ENCODE peak calls at places on chromosome 14, in ten cellular contexts. T, L, Y, C, P, Q, X, S, E and H are unnamed samples.

GRCh38 chr14:92945544-92945943 is 22.6 kb downstream of the CHGA start:
- DNase-seq in T (no peak), L (no peak), Y (no peak), C (no peak), P (peak), Q (no peak), X (no peak), S (no peak), E (no peak), H (no peak)

GRCh38 chr14:64734990-64735389 is 30.8 kb downstream of the PLEKHG3 start:
- DNase-seq in T (no peak), L (no peak), Y (no peak), C (no peak), P (peak), Q (no peak), X (no peak), S (no peak), E (no peak), H (no peak)

GRCh38 chr14:84197704-84198103 is 1332.2 kb upstream of the FLRT2 start:
- DNase-seq in T (no peak), L (no peak), Y (no peak), C (no peak), P (no peak), Q (no peak), X (no peak), S (no peak), E (no peak), H (no peak)

GRCh38 chr14:96055065-96055752 is 16.0 kb downstream of the C14orf132 start:
- DNase-seq in T (no peak), L (peak), Y (no peak), C (no peak), P (no peak), Q (no peak), X (no peak), S (no peak), E (no peak), H (no peak)

GRCh38 chr14:100585448-100586152 is 1.6 kb downstream of the BEGAIN start:
- DNase-seq in T (no peak), L (no peak), Y (no peak), C (no peak), P (peak), Q (no peak), X (no peak), S (no peak), E (no peak), H (no peak)

GRCh38 chr14:102071283-102071998 is 15.4 kb downstream of the HSP90AA1 start:
- DNase-seq in T (no peak), L (peak), Y (no peak), C (no peak), P (no peak), Q (no peak), X (peak), S (no peak), E (no peak), H (no peak)

GRCh38 chr14:52077261-52077984 is 8.6 kb upstream of the NID2 start:
- DNase-seq in T (no peak), L (peak), Y (no peak), C (peak), P (no peak), Q (no peak), X (no peak), S (no peak), E (no peak), H (no peak)

GRCh38 chr14:23066368-23066767 is 9.0 kb upstream of the CDH24 start:
- DNase-seq in T (no peak), L (no peak), Y (no peak), C (no peak), P (no peak), Q (no peak), X (no peak), S (no peak), E (no peak), H (no peak)

GRCh38 chr14:100375273-100375962 is 52.3 kb downstream of the SLC25A47 start:
- DNase-seq in T (peak), L (peak), Y (no peak), C (peak), P (peak), Q (peak), X (peak), S (peak), E (no peak), H (no peak)

DNA sequence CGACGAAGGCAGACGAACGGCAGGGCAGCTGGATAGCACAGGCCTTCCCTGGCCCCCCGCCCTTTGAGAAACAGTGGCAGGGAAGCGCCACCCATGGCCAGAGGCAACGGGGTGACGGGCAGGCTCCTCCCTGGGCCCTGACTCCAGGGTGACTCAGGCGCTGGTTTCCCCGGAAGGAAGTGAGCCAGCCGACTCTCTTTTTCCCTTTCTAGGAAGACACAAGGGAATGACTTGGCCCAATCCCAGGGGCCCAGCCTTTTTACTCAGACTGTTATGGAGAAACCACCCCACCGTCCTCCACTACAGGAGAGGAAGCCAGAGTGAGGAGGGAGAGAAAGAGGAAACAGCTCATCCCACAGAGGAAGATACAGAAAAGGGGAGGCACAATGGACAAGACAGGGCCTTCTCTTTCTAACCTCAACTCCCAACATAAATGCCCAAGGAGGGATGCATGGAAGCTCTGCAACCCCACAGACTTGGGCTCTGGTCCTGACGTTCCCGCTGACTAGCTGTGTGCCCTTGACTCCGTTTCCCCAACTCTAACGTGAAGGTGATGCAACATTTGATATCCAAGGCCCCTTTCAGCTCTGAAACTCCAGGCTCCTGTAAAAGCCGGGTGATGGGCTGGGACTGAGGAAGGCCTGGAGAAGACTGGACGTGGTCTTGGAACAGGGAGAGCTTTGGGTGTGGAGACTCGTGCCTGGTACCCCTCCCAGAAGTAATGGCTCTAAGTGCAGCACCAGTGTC is 27.9 kb downstream of the ACTN1 start:
- DNase-seq in T (peak), L (peak), Y (no peak), C (peak), P (peak), Q (no peak), X (peak), S (no peak), E (no peak), H (no peak)
- H3K27ac ChIP-seq in T (peak), L (peak), Y (no peak), C (peak), P (peak), Q (no peak), X (peak), S (no peak), E (peak), H (no peak)

GRCh38 chr14:25052385-25052784 is 2.4 kb upstream of the STXBP6 start:
- DNase-seq in T (no peak), L (no peak), Y (no peak), C (no peak), P (no peak), Q (no peak), X (no peak), S (no peak), E (no peak), H (no peak)

GRCh38 chr14:25053585-25053984 is 3.6 kb upstream of the STXBP6 start:
- DNase-seq in T (no peak), L (no peak), Y (no peak), C (no peak), P (no peak), Q (no peak), X (no peak), S (no peak), E (no peak), H (no peak)

GRCh38 chr14:25055005-25055404 is 5.1 kb upstream of the STXBP6 start:
- DNase-seq in T (no peak), L (no peak), Y (no peak), C (no peak), P (no peak), Q (no peak), X (no peak), S (no peak), E (no peak), H (no peak)

GRCh38 chr14:25050494-25051170 is 685 bp upstream of the STXBP6 start:
- DNase-seq in T (no peak), L (peak), Y (no peak), C (no peak), P (no peak), Q (no peak), X (no peak), S (no peak), E (no peak), H (peak)

GRCh38 chr14:25052921-25053320 is 3.0 kb upstream of the STXBP6 start:
- DNase-seq in T (no peak), L (no peak), Y (no peak), C (no peak), P (no peak), Q (no peak), X (no peak), S (no peak), E (no peak), H (no peak)
- H3K27ac ChIP-seq in T (peak), L (no peak), Y (no peak), C (no peak), P (no peak), Q (no peak), X (no peak), S (no peak), E (no peak), H (no peak)

DNA sequence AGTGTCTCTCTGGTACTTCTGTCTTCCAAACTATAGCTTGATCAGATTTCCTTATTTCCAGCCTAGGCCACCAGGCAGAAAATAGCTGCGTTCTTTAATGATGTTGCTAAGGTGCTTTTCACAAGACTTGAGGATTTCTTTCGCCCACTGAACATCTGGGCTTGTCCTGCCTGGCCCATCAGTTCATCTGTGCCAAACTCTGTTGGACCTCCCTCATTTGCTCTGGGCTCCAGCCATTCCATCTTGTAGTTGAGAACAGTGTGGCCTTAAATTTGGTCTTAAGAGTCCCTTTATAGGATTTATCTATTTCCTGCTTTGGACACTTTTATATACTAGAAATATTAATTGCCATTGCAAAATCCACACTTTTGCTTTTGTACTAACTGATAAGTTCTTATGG is 109.6 kb downstream of the TTLL5 start:
- DNase-seq in T (no peak), L (no peak), Y (no peak), C (no peak), P (no peak), Q (no peak), X (no peak), S (no peak), E (no peak), H (no peak)
- H3K27ac ChIP-seq in T (no peak), L (no peak), Y (no peak), C (no peak), P (no peak), Q (no peak), X (no peak), S (no peak), E (no peak), H (no peak)

DNA sequence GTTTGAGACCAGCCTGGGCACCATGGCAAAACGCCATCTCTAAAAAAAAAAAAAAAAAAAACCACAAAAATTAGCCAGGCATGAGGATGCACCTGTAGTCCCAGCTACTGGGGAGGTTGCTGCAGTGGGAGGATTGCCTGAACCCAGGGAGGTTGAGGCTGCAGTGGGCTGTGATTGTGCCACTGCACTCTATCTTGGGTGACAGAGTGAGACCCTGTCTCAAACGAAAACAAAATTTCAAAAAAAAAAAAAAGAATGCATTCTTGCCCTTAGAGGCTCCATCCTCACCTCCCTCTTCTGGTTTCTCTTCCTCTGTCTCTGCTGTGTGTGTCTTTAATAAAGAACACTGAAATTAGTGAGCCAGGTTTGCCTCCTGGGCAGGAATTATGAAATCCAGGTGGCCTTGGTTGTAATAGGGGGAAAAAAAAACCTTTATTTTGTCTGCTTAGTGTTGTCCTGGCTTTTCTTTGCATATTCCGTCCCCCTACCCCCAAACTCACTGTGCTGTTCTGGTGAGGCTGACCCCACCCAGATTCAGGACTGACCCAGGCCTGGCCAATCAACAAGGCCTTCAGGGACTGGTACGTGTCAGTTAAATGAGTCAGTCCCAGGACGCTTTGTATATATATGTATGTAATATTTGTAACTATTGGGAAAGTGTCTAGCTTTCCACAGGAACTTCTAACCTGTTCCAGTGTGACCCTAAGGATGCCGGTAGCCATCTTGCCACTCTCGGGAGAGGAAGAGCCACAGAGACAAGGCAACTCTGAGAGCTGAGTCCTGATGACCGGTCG is 107.6 kb downstream of the VCPKMT start:
- DNase-seq in T (no peak), L (no peak), Y (no peak), C (no peak), P (no peak), Q (no peak), X (no peak), S (no peak), E (no peak), H (no peak)
- H3K27ac ChIP-seq in T (no peak), L (no peak), Y (no peak), C (no peak), P (no peak), Q (no peak), X (peak), S (no peak), E (no peak), H (no peak)

DNA sequence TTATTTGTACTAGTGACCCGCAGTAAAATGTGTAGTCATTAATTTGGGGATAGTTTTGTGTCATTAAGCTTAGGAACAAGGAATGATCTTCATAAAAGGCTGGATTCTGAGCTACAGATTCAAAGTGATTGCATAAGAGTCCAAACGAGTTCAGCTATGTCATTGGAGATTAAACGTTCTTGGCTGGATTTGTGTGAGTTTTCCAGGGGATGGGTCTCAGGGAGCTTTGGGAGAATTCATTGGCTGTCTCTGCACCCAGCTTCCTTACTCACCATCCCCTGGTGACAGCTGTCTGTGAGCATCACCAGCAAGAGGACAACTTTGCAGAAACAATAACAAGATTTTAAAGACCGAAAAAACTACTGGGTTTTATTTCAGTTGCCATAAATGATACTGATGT is 130.4 kb downstream of the DAAM1 start:
- DNase-seq in T (no peak), L (no peak), Y (no peak), C (no peak), P (no peak), Q (no peak), X (no peak), S (no peak), E (no peak), H (no peak)
- H3K27ac ChIP-seq in T (peak), L (no peak), Y (peak), C (peak), P (no peak), Q (no peak), X (no peak), S (no peak), E (no peak), H (no peak)

DNA sequence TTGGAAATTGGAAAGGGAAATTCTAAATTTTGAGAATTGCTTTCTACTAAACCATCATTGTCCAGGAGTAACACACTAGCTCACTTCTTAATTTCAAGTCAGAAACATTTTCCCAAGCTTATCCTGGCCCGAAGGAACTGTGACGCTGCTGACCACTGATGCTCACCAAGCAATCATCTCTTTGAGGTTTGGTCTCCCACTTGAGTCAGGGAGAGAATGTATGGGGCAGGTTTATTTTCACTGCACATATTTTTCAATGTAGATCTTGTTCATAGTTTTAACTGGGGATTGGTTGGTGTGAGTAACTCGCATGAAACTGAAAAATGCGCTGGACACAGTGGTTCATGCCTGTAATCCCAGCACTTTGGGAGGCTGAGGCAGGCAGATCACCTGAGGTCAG is 12.9 kb upstream of the RNASE10 start:
- DNase-seq in T (no peak), L (peak), Y (no peak), C (no peak), P (no peak), Q (no peak), X (peak), S (no peak), E (no peak), H (no peak)
- H3K27ac ChIP-seq in T (no peak), L (no peak), Y (no peak), C (no peak), P (no peak), Q (no peak), X (peak), S (no peak), E (no peak), H (no peak)

DNA sequence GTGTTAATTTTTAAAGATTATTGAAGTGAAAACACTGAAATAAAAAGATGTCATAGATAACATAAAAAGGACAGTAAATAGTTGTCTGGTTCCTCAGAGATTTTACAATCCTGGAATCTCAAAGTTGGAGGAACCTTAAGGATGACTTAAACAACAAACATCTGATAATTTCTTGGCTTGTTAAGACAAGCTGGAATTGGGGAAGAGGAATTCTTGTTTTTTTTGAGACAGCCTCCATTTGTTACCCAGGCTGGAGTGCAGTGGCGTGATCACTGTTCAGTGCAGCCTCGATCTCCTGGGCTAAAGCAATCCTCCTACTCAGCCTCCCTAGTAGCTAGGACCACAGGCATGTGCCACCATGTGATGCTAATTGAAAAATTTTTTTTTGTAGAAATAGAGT is 2.3 kb downstream of the ZNF410 start:
- DNase-seq in T (no peak), L (peak), Y (no peak), C (no peak), P (no peak), Q (no peak), X (no peak), S (no peak), E (no peak), H (no peak)
- H3K27ac ChIP-seq in T (peak), L (peak), Y (no peak), C (no peak), P (no peak), Q (no peak), X (no peak), S (peak), E (no peak), H (no peak)